ENCODE peak calls at places on chromosomes 3 and 15, in four cellular contexts. J is H9, Q is IMR-90, D is H1. E is an unnamed sample. For H3K4me1, the result is how much of the 10 kb centered on the place peaks cover.

GRCh38 chr15:42085236-42085605 is 9.1 kb downstream of the PLA2G4D start:
- DNase-seq in D (no peak), Q (no peak), J (peak), E (no peak)

GRCh38 chr3:62260655-62261054 is 112.7 kb downstream of the FEZF2 start:
- DNase-seq in J (no peak), D (no peak), Q (no peak), E (no peak)

GRCh38 chr3:30286007-30286669 is 320.3 kb upstream of the TGFBR2 start:
- DNase-seq in J (no peak), D (no peak), Q (peak), E (no peak)

GRCh38 chr3:39485547-39485946 is 18.1 kb downstream of the MOBP start:
- DNase-seq in J (no peak), Q (no peak), D (no peak), E (no peak)

GRCh38 chr3:140597792-140598191 is 80.1 kb upstream of the TRIM42 start:
- DNase-seq in J (no peak), D (no peak), Q (no peak), E (no peak)

GRCh38 chr15:67148196-67148701 is 82.8 kb downstream of the SMAD3 start:
- DNase-seq in J (no peak), D (no peak), Q (peak), E (no peak)

GRCh38 chr3:138348950-138349739 is 766 bp downstream of the MRAS start:
- DNase-seq in D (no peak), J (peak), Q (peak), E (peak)

GRCh38 chr3:64214002-64214696 is 11.1 kb downstream of the PRICKLE2 start:
- DNase-seq in D (no peak), J (no peak), Q (peak), E (no peak)

GRCh38 chr3:129463736-129464135 is 23.7 kb downstream of the IFT122 start:
- DNase-seq in D (no peak), J (no peak), Q (no peak), E (no peak)

GRCh38 chr3:150972379-150972985 is at the start of gene CLRN1:
- DNase-seq in D (no peak), J (peak), Q (no peak), E (peak)

GRCh38 chr3:186930143-186930638 is at the start of gene ST6GAL1:
- DNase-seq in J (peak), Q (peak), D (peak), E (peak)

GRCh38 chr3:53485675-53486365 is 8.6 kb upstream of the CACNA1D start:
- DNase-seq in Q (no peak), D (no peak), J (no peak), E (no peak)

GRCh38 chr3:86771741-86772512 is 219.0 kb downstream of the VGLL3 start:
- DNase-seq in D (no peak), J (no peak), Q (no peak), E (no peak)

GRCh38 chr3:4421121-4421520 is 45.9 kb downstream of the SUMF1 start:
- DNase-seq in J (no peak), Q (peak), D (no peak), E (no peak)

GRCh38 chr3:62242846-62243245 is 130.5 kb downstream of the FEZF2 start:
- DNase-seq in Q (no peak), D (no peak), J (peak), E (no peak)

GRCh38 chr3:101886626-101887025 is 37.3 kb downstream of the NFKBIZ start:
- DNase-seq in D (no peak), J (no peak), Q (no peak), E (no peak)

GRCh38 chr15:75177360-75178071 is 24.2 kb upstream of the C15orf39 start:
- DNase-seq in Q (no peak), J (no peak), D (no peak), E (no peak)

GRCh38 chr3:85342915-85343314 is 384.1 kb downstream of the CADM2 start:
- DNase-seq in D (no peak), J (no peak), Q (no peak), E (peak)

GRCh38 chr3:168512802-168513201 is 417.1 kb upstream of the GOLIM4 start:
- DNase-seq in D (no peak), J (no peak), Q (no peak), E (peak)

GRCh38 chr3:187999821-188000220 is 154.1 kb upstream of the LPP start:
- DNase-seq in Q (no peak), D (no peak), J (no peak), E (no peak)

GRCh38 chr15:48330855-48331795 is at the start of gene DUT:
- DNase-seq in D (no peak), J (peak), Q (peak), E (peak)

GRCh38 chr15:71272932-71273331 is 157.7 kb downstream of the THSD4 start:
- DNase-seq in D (no peak), J (no peak), Q (peak), E (no peak)

GRCh38 chr3:46812237-46812791 is 50.9 kb downstream of the MYL3 start:
- DNase-seq in D (peak), Q (peak), J (peak), E (peak)

GRCh38 chr3:61889259-61889658 is 327.9 kb downstream of the PTPRG start:
- DNase-seq in D (no peak), Q (no peak), J (no peak), E (no peak)

GRCh38 chr15:62359416-62359815 is 194.3 kb upstream of the C2CD4B start:
- DNase-seq in J (no peak), Q (no peak), D (no peak), E (no peak)

GRCh38 chr3:113086506-113087461 is 96.0 kb downstream of the GTPBP8 start:
- DNase-seq in J (peak), Q (no peak), D (no peak), E (peak)

GRCh38 chr15:78415284-78415683 is 22.7 kb upstream of the IREB2 start:
- DNase-seq in D (no peak), Q (no peak), J (no peak), E (peak)

GRCh38 chr3:97949110-97949485 is 23.1 kb downstream of the RIOX2 start:
- DNase-seq in D (no peak), Q (no peak), J (no peak), E (no peak)

GRCh38 chr3:155135003-155135402 is 54.9 kb downstream of the MME start:
- DNase-seq in J (no peak), D (no peak), Q (no peak), E (no peak)

GRCh38 chr3:24678441-24678865 is 183.8 kb upstream of the THRB start:
- DNase-seq in Q (peak), J (no peak), D (no peak), E (no peak)

GRCh38 chr15:62452656-62453055 is 287.6 kb upstream of the C2CD4B start:
- DNase-seq in J (no peak), Q (no peak), D (no peak), E (no peak)

GRCh38 chr3:1272541-1273265 is 179.9 kb downstream of the CNTN6 start:
- DNase-seq in D (no peak), J (no peak), Q (no peak), E (no peak)

GRCh38 chr15:36961956-36962355 is 138.4 kb downstream of the MEIS2 start:
- DNase-seq in D (no peak), Q (no peak), J (no peak), E (no peak)

GRCh38 chr3:146781059-146781458 is 175.9 kb upstream of the PLSCR5 start:
- DNase-seq in D (no peak), J (peak), Q (no peak), E (peak)

GRCh38 chr3:38054166-38054991 is 15.4 kb downstream of the DLEC1 start:
- DNase-seq in D (no peak), Q (peak), J (no peak), E (no peak)

GRCh38 chr15:61227269-61228024 is 1.7 kb downstream of the RORA start:
- DNase-seq in Q (peak), J (peak), D (no peak), E (peak)

GRCh38 chr3:47323431-47324277 is 40.9 kb downstream of the KLHL18 start:
- DNase-seq in J (peak), D (no peak), Q (peak), E (peak)

GRCh38 chr3:64195786-64196185 is 29.5 kb downstream of the PRICKLE2 start:
- DNase-seq in D (no peak), Q (no peak), J (no peak), E (no peak)

GRCh38 chr3:108051005-108051404 is 39.8 kb downstream of the CD47 start:
- DNase-seq in J (no peak), Q (peak), D (no peak), E (no peak)

DNA sequence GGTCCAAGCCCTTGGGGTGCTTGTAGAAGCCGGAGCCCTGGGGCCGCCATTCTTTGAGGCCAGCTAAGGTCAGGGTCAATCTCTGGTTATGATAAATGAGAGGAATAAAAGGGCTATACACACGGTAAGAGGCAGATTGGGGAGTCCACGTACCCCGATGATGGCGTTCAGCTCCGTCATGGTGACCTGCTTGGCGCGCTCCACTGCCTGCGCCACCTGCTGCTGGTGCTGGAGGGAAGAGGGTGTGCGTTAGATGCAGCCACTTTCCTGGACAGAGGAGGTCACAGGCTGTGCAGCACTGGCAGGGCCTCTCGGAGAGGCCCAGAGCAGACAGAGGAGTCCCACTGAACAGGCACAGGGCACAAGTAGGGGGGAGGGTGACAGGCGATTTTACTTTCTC is 23.3 kb downstream of the TLE3 start:
- DNase-seq in Q (no peak), D (no peak), J (no peak), E (no peak)
- H3K56ac ChIP-seq in Q (no peak), D (no peak), J (no peak), E (no peak)

DNA sequence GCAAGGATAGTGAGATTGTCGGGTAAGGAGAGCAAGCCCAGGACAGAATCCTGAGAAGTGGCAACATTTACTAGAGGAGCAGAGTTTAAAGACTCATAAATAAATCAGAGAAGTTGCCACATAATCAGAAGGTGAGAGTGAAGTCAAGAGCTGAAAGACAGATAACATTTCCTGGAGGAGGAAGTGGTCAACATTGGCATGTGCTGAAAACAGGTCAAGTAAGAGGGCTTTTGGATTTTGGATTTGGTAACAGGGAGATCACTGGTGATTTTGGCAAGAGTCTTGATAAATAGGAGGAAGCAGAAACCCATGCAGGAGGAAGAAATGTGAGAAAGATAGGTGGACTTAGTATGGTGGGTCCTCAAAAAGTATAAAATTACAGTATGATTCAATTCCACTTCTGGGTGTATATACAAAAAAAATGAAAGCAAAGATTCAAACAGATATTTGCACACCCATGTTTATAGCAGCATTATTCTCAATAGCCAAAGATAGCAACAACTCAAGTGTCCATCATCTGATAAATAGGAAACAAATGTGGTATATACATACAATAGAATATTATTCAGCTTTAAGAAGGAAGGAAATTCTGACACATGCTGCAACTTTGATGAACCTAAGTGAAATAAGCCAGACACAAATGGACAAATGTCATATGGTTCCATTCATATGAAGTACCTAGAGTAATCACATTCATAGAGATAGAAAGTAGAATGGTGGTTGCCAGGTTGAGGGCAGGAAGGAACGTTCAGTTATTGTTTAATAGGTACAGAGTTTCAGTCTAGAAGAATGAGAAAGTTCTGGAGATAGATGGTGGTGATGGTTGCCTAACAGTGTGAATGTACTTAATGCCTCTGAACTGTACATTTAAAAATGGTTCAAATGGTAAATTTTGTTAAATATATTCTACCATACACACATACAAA is 27.3 kb upstream of the MBNL1 start:
- DNase-seq in J (no peak), Q (no peak), D (no peak), E (peak)
- H3K4me1 ChIP-seq in J (under half), Q (under half), D (under half), E (under half)

GRCh38 chr15:95019907-95020306 is 788.5 kb downstream of the MCTP2 start:
- DNase-seq in D (no peak), J (no peak), Q (no peak), E (no peak)

GRCh38 chr15:95016511-95017219 is 785.3 kb downstream of the MCTP2 start:
- DNase-seq in Q (peak), D (no peak), J (no peak), E (no peak)

GRCh38 chr15:95017950-95018349 is 786.6 kb downstream of the MCTP2 start:
- DNase-seq in D (no peak), J (peak), Q (no peak), E (peak)

GRCh38 chr15:95021816-95022215 is 790.5 kb downstream of the MCTP2 start:
- DNase-seq in Q (no peak), D (no peak), J (no peak), E (no peak)

DNA sequence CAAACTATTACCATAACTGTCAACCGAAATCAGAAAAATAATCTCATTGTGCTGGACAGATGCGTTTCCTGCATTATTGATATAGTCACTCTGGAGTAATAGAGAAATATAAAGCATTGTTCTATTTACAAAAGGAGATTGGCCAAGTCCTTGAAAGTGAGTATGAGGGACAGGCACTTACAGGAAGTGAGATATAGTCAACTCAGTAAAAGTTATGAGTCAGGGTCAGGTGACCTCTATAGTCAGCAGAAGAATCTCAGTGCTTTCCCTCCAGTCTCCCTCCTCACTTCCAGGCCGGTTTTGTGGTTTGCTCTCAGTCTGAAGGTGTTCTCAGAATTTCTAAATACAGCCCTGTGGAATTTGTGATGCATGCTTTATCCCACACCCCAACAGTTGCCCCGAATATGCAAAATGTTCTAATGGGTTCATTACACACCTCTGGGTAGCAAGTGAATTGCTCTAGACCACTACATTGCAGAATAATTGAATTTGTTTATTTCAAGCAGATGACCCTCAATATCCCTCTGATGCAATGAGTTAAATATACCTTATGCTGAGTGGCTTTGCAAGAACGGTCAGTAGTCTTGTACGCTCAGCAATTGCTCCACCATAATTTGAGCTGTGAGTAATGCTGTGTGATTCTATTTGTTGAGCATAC is 787.7 kb downstream of the MCTP2 start:
- DNase-seq in Q (peak), J (no peak), D (no peak), E (peak)
- H3K56ac ChIP-seq in Q (no peak), J (no peak), D (no peak), E (no peak)

GRCh38 chr3:48595075-48595525 is at the start of gene COL7A1:
- DNase-seq in Q (no peak), J (peak), D (no peak), E (no peak)

GRCh38 chr3:48597408-48597800 is 2.3 kb upstream of the COL7A1 start:
- DNase-seq in D (no peak), J (no peak), Q (no peak), E (no peak)

GRCh38 chr3:48596676-48597407 is 1.7 kb upstream of the COL7A1 start:
- DNase-seq in Q (no peak), D (no peak), J (no peak), E (no peak)

GRCh38 chr3:48595526-48596121 is 495 bp upstream of the COL7A1 start:
- DNase-seq in J (peak), Q (peak), D (peak), E (peak)

GRCh38 chr3:48596157-48596556 is 1.0 kb upstream of the COL7A1 start:
- DNase-seq in Q (no peak), D (no peak), J (no peak), E (no peak)
- H3K4me1 ChIP-seq in Q (half or more), D (under half), J (under half), E (under half)

DNA sequence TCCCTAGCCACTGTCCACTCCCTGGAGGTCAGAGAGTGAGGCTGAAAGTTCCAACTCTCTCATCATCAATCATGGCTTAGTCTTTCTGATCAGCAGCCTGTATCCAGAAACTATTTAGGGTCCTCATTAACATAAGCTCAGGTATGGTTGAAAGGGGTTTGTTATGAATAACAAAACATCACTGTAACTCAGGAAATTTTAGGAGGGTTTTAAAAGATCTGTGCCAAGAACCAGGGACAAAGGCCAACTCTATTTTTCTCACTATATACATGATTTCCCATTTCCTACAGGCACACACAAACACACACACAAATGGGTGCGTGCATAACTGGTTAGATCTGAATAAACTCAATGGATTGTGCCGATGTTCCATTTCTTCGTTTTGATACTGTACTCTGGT is 23.6 kb downstream of the STOML1 start:
- DNase-seq in D (no peak), J (no peak), Q (no peak), E (no peak)
- H3K56ac ChIP-seq in D (no peak), J (no peak), Q (no peak), E (no peak)

DNA sequence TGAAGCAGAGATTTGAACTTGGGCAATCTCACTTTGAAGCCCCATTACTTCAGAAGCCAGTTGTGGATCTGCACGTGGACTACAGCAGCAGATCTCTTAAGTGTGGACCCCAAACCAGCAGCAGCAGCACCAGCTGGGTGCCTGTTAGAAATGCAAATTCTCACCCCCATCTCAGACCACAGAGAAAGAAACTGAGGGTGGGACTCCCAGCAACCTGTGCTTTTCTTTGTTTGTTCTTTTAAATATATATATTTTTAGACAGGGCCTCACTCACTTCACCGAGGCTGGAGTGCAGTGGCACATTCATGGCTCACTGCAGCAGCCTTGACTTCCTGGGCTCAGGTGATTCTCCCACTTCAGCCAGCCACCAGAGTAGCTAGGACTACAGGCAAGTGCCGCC is 53.2 kb downstream of the SLTM start:
- DNase-seq in Q (no peak), D (no peak), J (no peak), E (no peak)
- H3K4me1 ChIP-seq in Q (under half), D (under half), J (under half), E (under half)

GRCh38 chr15:47212222-47213010 is 504.9 kb upstream of the SEMA6D start:
- DNase-seq in D (no peak), J (no peak), Q (no peak), E (peak)

DNA sequence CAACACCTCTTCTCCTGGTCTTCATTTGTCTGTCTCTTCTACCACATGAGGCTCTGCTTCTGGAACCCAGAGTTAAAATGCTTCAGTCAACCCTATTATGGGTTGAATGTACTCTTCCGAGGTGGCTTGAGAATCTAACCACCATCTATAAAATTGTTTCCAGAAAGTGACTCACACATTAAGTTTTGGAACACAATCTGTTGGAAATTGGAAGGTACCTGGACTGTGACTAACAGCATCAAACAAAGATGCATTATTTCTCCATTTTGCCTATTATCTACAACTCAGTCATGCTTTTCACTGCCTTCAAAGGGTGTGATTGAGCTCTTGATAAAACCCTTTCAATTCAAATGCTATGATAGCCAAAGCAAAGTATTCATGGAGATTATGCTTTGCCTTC is 499.0 kb upstream of the SEMA6D start:
- DNase-seq in D (no peak), J (no peak), Q (no peak), E (no peak)
- H3K56ac ChIP-seq in D (no peak), J (no peak), Q (no peak), E (peak)

GRCh38 chr3:118526758-118527526 is 507.7 kb downstream of the IGSF11 start:
- DNase-seq in Q (no peak), D (no peak), J (no peak), E (no peak)
- H3K4me1 ChIP-seq in Q (under half), D (under half), J (under half), E (under half)

E was measured in mesendoderm.